ENCODE peak calls at places on chromosomes 7 and 10, in seven cellular contexts. A is AG09309; J is non-pigmented ciliary epithelial cell; T is activated CD4-positive, CD25-positive, alpha-beta regulatory T cell treated with anti-CD3 and anti-CD28 coated beads, Interleukin-2, amount 50 U/mL, for 16 hours; C is DMS153; Y is astrocyte of the spinal cord; K is nephron progenitor cell. D is an unnamed sample.

GRCh38 chr10:29039659-29040309 is 249.1 kb upstream of the LYZL1 start:
- DNase-seq in Y (peak; percentile 75), K (no peak), T (no peak), C (no peak), A (peak; percentile 80), J (peak; percentile 82), D (no peak)

GRCh38 chr7:35723011-35723410 is 28.1 kb upstream of the HERPUD2 start:
- DNase-seq in K (no peak), A (no peak), T (no peak), C (no peak), Y (no peak), J (no peak), D (no peak)

GRCh38 chr7:149724661-149725425 is 48.5 kb downstream of the ZNF467 start:
- DNase-seq in C (no peak), K (no peak), Y (no peak), T (no peak), A (no peak), J (no peak), D (no peak)

GRCh38 chr10:74593470-74593869 is 232.9 kb upstream of the KAT6B start:
- DNase-seq in T (no peak), A (peak; percentile 35), J (peak; percentile 40), Y (peak; percentile 63), K (no peak), C (peak; percentile 42), D (no peak)

GRCh38 chr7:35430547-35431153 is 176.8 kb upstream of the TBX20 start:
- DNase-seq in C (no peak), Y (no peak), K (no peak), A (no peak), J (no peak), T (no peak), D (no peak)

GRCh38 chr7:42735081-42735480 is 176.8 kb downstream of the C7orf25 start:
- DNase-seq in C (no peak), A (no peak), J (no peak), T (no peak), K (no peak), Y (no peak), D (no peak)

GRCh38 chr7:100435401-100436304 is 644 bp downstream of the PPP1R35 start:
- DNase-seq in C (no peak), T (no peak), J (no peak), K (peak; percentile 58), Y (peak; percentile 16), A (no peak), D (no peak)

GRCh38 chr10:125001313-125002043 is 59.6 kb downstream of the ZRANB1 start:
- DNase-seq in J (no peak), K (no peak), C (no peak), Y (no peak), T (no peak), A (no peak), D (no peak)

GRCh38 chr7:128148676-128149075 is 92.4 kb upstream of the LEP start:
- DNase-seq in A (no peak), J (no peak), K (no peak), T (no peak), Y (no peak), C (peak; percentile 12), D (no peak)

GRCh38 chr10:84510121-84510520 is 181.7 kb downstream of the CCSER2 start:
- DNase-seq in Y (peak; percentile 67), K (no peak), T (no peak), A (no peak), J (peak; percentile 70), C (no peak), D (no peak)

GRCh38 chr10:89575037-89575436 is 39.6 kb upstream of the SLC16A12 start:
- DNase-seq in J (no peak), C (no peak), Y (peak; percentile 17), T (no peak), A (no peak), K (no peak), D (no peak)

GRCh38 chr7:26078437-26079362 is 73.3 kb upstream of the NFE2L3 start:
- DNase-seq in K (peak; percentile 87), A (no peak), Y (peak; percentile 38), J (no peak), C (peak; percentile 78), T (peak; percentile 59), D (no peak)